ENCODE peak calls at places on chromosomes 1 and 21, in five cellular contexts. Y is tibial nerve, R is stomach, D is right lobe of liver, L is suprapubic skin. N is an unnamed sample.
A peak's percentile ranks its signal among the peaks of the same experiment; 100 is the strongest.

GRCh38 chr1:78104322-78104721 is 58.6 kb downstream of the GIPC2 start:
- DNase-seq in Y (no peak), L (no peak), D (no peak), R (no peak), N (no peak)

GRCh38 chr1:62068302-62068936 is 126.2 kb upstream of the L1TD1 start:
- DNase-seq in R (no peak), D (no peak), L (no peak), Y (no peak), N (peak; percentile 27)

GRCh38 chr1:246725191-246725590 is 982 bp downstream of the SCCPDH start:
- DNase-seq in Y (no peak), D (no peak), R (no peak), L (no peak), N (peak; percentile 24)

GRCh38 chr1:155008015-155008941 is 5.7 kb downstream of the ZBTB7B start:
- DNase-seq in R (no peak), D (no peak), L (no peak), Y (no peak), N (no peak)

GRCh38 chr1:34901919-34902318 is 27.5 kb downstream of the DLGAP3 start:
- DNase-seq in Y (no peak), D (no peak), L (no peak), R (no peak), N (no peak)

GRCh38 chr21:44483288-44484237 is 28.3 kb downstream of the LRRC3 start:
- DNase-seq in L (no peak), Y (no peak), D (peak; percentile 50), R (no peak), N (no peak)

GRCh38 chr1:47522890-47523811 is 85.3 kb downstream of the FOXD2 start:
- DNase-seq in L (no peak), Y (no peak), R (no peak), D (no peak), N (no peak)

GRCh38 chr1:201220388-201220715 is 29.7 kb downstream of the IGFN1 start:
- DNase-seq in D (no peak), L (no peak), Y (no peak), R (no peak), N (no peak)

GRCh38 chr1:228236744-228237143 is 28.9 kb downstream of the OBSCN start:
- DNase-seq in D (no peak), Y (no peak), R (peak; percentile 49), L (no peak), N (peak; percentile 38)

GRCh38 chr1:154970631-154971340 is at the start of gene SHC1:
- DNase-seq in R (peak; percentile 83), D (peak; percentile 92), L (peak; percentile 97), Y (peak; percentile 93), N (peak; percentile 94)

GRCh38 chr1:9324246-9325096 is 31.8 kb downstream of the SPSB1 start:
- DNase-seq in D (no peak), L (no peak), R (no peak), Y (no peak), N (peak; percentile 44)

GRCh38 chr1:118985611-118986290 is 2.4 kb downstream of the TBX15 start:
- DNase-seq in R (no peak), D (no peak), Y (no peak), L (no peak), N (no peak)

GRCh38 chr21:44983421-44984206 is 43.8 kb downstream of the SLX9 start:
- DNase-seq in R (no peak), D (no peak), L (peak; percentile 60), Y (no peak), N (no peak)

GRCh38 chr1:206606867-206607266 is 5.4 kb downstream of the EIF2D start:
- DNase-seq in Y (no peak), R (no peak), L (no peak), D (no peak), N (no peak)

GRCh38 chr1:228344631-228345072 is 62.0 kb downstream of the TRIM11 start:
- DNase-seq in Y (no peak), D (peak; percentile 31), R (no peak), L (no peak), N (no peak)

GRCh38 chr1:228216371-228217320 is 8.8 kb downstream of the OBSCN start:
- DNase-seq in L (no peak), D (no peak), Y (no peak), R (no peak), N (no peak)

GRCh38 chr1:58971629-58972140 is 187.8 kb upstream of the JUN start:
- DNase-seq in L (peak; percentile 87), D (peak; percentile 89), R (peak; percentile 32), Y (no peak), N (no peak)

GRCh38 chr1:178870944-178871343 is at the start of gene ANGPTL1:
- DNase-seq in Y (no peak), L (no peak), D (no peak), R (no peak), N (peak; percentile 18)

GRCh38 chr21:27532081-27532480 is 565.2 kb upstream of the ADAMTS5 start:
- DNase-seq in D (no peak), Y (no peak), R (no peak), L (no peak), N (no peak)

GRCh38 chr1:94013331-94013925 is 104.2 kb upstream of the GCLM start:
- DNase-seq in Y (no peak), L (no peak), R (no peak), D (no peak), N (no peak)

GRCh38 chr1:230424440-230425251 is 1.5 kb downstream of the PGBD5 start:
- DNase-seq in Y (no peak), L (no peak), R (no peak), D (no peak), N (peak; percentile 31)

GRCh38 chr1:201753492-201753891 is 75.5 kb upstream of the IPO9 start:
- DNase-seq in Y (no peak), L (no peak), R (no peak), D (no peak), N (no peak)

GRCh38 chr1:58968360-58968952 is 184.6 kb upstream of the JUN start:
- DNase-seq in Y (peak; percentile 77), L (peak; percentile 79), D (peak; percentile 88), R (peak; percentile 87), N (peak; percentile 77)

GRCh38 chr21:27649323-27649722 is 682.4 kb upstream of the ADAMTS5 start:
- DNase-seq in Y (no peak), R (no peak), D (no peak), L (no peak), N (no peak)

GRCh38 chr1:17441265-17441992 is 2.0 kb upstream of the RCC2 start:
- DNase-seq in D (no peak), L (no peak), R (no peak), Y (no peak), N (no peak)

GRCh38 chr1:65992160-65993046 is 199.7 kb downstream of the PDE4B start:
- DNase-seq in D (no peak), L (no peak), Y (no peak), R (no peak), N (no peak)

GRCh38 chr1:211349730-211350129 is 23.1 kb downstream of the TRAF5 start:
- DNase-seq in D (no peak), R (no peak), L (no peak), Y (no peak), N (no peak)

GRCh38 chr1:4328402-4329071 is 325.9 kb upstream of the AJAP1 start:
- DNase-seq in D (no peak), R (no peak), L (no peak), Y (no peak), N (no peak)

GRCh38 chr1:202374077-202374476 is 25.6 kb downstream of the PPP1R12B start:
- DNase-seq in L (no peak), Y (no peak), R (no peak), D (no peak), N (no peak)

GRCh38 chr1:18886003-18886335 is 16.4 kb downstream of the ALDH4A1 start:
- DNase-seq in L (no peak), R (no peak), Y (no peak), D (no peak), N (no peak)

DNA sequence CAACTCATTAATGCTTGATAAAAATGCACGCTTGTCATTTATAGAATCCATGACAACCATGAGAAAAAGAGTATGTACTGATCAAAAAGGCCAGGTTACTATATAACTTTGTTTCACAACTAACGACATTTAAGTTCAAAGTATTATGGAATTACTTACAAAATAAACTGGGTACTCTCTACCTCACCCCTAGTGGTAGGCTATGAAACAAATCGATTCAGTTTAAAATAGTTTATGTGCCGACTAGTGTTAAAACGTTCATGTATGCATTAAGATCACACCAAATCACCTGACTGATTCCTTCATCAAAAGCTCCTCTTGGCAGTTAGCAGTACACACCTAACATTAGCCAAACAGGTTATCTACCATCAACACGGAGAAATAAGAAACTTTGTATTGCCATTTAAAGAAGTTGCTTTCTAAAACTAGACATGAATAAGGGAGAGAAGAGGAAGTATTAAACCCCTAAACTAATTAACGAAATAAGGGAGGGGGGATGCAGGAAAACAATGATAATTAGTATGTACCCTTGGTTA is 137.1 kb downstream of the AKT3 start:
- DNase-seq in Y (no peak), R (no peak), L (no peak), D (no peak), N (no peak)
- H3K4me3 ChIP-seq in Y (no peak overlapping the region), R (no peak overlapping the region), L (peak overlapping the region; percentile 3), D (no peak overlapping the region), N (no peak overlapping the region)

DNA sequence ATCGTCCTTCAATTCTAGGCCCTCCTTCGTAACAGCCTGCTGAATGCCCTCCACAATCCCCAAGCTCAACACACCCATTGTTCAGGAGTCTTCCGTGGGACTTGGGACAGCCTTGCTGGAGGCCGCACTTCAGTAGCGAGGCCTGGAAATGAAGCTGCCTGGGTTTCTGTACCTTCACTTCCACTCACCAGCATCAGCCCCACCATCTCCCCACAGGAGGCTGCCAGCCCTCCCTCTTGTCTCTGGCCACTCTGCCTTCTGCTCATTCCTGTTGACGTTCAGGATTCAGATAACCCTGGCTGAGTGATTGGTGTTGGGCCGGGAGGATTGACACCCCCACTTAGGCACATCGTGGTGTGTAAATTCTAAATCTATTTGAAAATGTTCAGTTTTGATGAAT is 23.4 kb upstream of the CSF1 start:
- DNase-seq in Y (no peak), D (no peak), L (peak; percentile 44), R (no peak), N (no peak)
- H3K27ac ChIP-seq in Y (no peak overlapping the region), D (no peak overlapping the region), L (no peak overlapping the region), R (no peak overlapping the region), N (no peak overlapping the region)

DNA sequence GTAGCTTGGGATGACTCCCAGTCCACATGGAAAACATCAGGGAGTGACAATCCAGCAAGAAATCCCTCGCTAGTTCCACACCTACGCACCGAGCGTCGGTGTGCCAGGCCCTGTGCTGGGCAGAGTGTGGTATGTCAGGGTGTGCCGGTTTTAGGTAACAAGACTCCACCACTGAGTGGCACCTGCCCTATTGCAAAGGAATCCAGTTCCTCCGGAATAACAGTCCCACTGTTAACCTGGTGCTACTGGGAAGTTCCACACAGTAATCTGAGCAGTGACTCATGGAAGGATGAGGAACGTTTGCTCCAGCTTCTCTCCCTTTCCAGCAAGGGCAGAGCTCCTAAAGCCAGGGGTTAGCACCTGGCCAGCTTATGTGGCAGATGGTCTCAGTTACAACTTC is 14.3 kb downstream of the RNF207 start:
- DNase-seq in R (no peak), D (no peak), L (no peak), Y (no peak), N (no peak)
- TF ChIP-seq POLR2A in R (no peak), D (no peak), L (no peak), Y (no peak), N (no peak)

DNA sequence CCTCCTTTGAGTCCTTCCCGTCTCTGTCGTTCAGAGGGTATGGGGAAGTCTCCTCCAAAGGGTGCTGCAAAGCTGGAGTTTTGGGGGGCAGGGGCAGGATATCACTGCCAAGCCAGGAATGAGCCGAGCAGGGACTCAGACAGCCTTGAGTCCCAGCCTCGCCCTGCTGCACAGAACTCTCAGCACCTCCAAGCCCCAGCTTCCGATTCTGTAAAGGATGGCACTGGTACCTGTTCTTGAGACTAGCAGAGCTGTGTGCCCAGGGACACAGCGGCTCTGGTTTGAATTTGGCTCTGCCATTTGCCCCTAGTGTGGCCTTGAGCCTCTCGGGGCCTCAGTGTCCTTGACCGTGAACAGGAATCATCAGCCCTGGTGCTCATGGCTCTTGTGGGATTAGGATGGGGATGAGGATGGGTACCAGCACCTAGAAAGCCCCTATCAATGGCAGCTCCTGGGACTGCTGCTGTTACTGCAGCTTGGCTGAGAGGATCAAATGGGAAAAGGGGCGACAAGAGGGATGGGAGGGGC is 1.5 kb upstream of the FBLIM1 start:
- DNase-seq in R (no peak), Y (no peak), D (no peak), L (no peak), N (no peak)
- H3K4me3 ChIP-seq in R (peak overlapping the region; percentile 19), Y (no peak overlapping the region), D (no peak overlapping the region), L (peak overlapping the region; percentile 14), N (no peak overlapping the region)

N was measured in testis.